ENCODE peak calls at places on chromosomes 7 and 10, in seven cellular contexts. S, R, D, U, B, Q and L are unnamed samples.
A peak's percentile ranks its signal among the peaks of the same experiment; 100 is the strongest.

GRCh38 chr10:77111611-77112550 is 525.7 kb downstream of the KCNMA1 start:
- DNase-seq in S (peak; percentile 60), R (peak; percentile 76), D (peak; percentile 56), U (peak; percentile 16), B (peak; percentile 13), Q (peak; percentile 65), L (peak; percentile 70)

GRCh38 chr10:87639493-87639892 is 20.2 kb upstream of the PAPSS2 start:
- DNase-seq in S (no peak), R (no peak), D (no peak), U (no peak), B (no peak), Q (no peak), L (no peak)

GRCh38 chr10:124697443-124697836 is 46.7 kb downstream of the FAM53B start:
- DNase-seq in S (no peak), R (no peak), D (no peak), U (no peak), B (no peak), Q (no peak), L (no peak)

GRCh38 chr7:22821702-22822485 is 755 bp downstream of the TOMM7 start:
- DNase-seq in S (no peak), R (no peak), D (no peak), U (no peak), B (no peak), Q (no peak), L (peak; percentile 28)

GRCh38 chr10:114616103-114616502 is 42.0 kb downstream of the ABLIM1 start:
- DNase-seq in S (no peak), R (no peak), D (no peak), U (no peak), B (no peak), Q (no peak), L (no peak)

GRCh38 chr7:77796960-77797359 is 1.3 kb downstream of the TMEM60 start:
- DNase-seq in S (no peak), R (no peak), D (no peak), U (no peak), B (no peak), Q (no peak), L (no peak)

GRCh38 chr7:134669845-134670373 is 23.3 kb downstream of the BPGM start:
- DNase-seq in S (no peak), R (peak; percentile 67), D (no peak), U (peak; percentile 27), B (peak; percentile 23), Q (no peak), L (no peak)

GRCh38 chr7:23622469-23622868 is 25.3 kb downstream of the CCDC126 start:
- DNase-seq in S (peak; percentile 21), R (no peak), D (no peak), U (no peak), B (no peak), Q (no peak), L (no peak)

GRCh38 chr10:14688606-14689005 is 86.1 kb downstream of the FAM107B start:
- DNase-seq in S (no peak), R (peak; percentile 44), D (no peak), U (no peak), B (no peak), Q (no peak), L (no peak)

GRCh38 chr10:97550336-97551149 is 22.0 kb upstream of the ANKRD2 start:
- DNase-seq in S (no peak), R (no peak), D (no peak), U (no peak), B (no peak), Q (no peak), L (no peak)

GRCh38 chr10:123808873-123809272 is 82.7 kb downstream of the CPXM2 start:
- DNase-seq in S (no peak), R (no peak), D (no peak), U (peak; percentile 21), B (no peak), Q (no peak), L (no peak)

GRCh38 chr7:94391716-94392390 is 2.8 kb upstream of the COL1A2 start:
- DNase-seq in S (no peak), R (peak; percentile 36), D (no peak), U (no peak), B (no peak), Q (no peak), L (no peak)

GRCh38 chr10:132296671-132297443 is 10.9 kb downstream of the STK32C start:
- DNase-seq in S (no peak), R (peak; percentile 90), D (no peak), U (no peak), B (no peak), Q (no peak), L (no peak)

GRCh38 chr10:5683065-5683464 is 1.6 kb upstream of the TASOR2 start:
- DNase-seq in S (no peak), R (no peak), D (no peak), U (no peak), B (no peak), Q (no peak), L (no peak)

GRCh38 chr10:75651452-75651851 is 220.0 kb downstream of the LRMDA start:
- DNase-seq in S (peak; percentile 13), R (no peak), D (no peak), U (peak; percentile 15), B (no peak), Q (no peak), L (no peak)

GRCh38 chr7:66187894-66188293 is 17.2 kb upstream of the TPST1 start:
- DNase-seq in S (no peak), R (no peak), D (no peak), U (no peak), B (no peak), Q (no peak), L (no peak)

GRCh38 chr10:48655426-48656240 is 29.0 kb upstream of the WDFY4 start:
- DNase-seq in S (no peak), R (peak; percentile 71), D (peak; percentile 68), U (no peak), B (no peak), Q (peak; percentile 59), L (peak; percentile 41)

GRCh38 chr10:70776455-70777005 is 8.6 kb downstream of the TBATA start:
- DNase-seq in S (no peak), R (no peak), D (peak; percentile 33), U (no peak), B (no peak), Q (peak; percentile 6), L (no peak)

GRCh38 chr10:115379064-115379463 is 285.9 kb downstream of the ATRNL1 start:
- DNase-seq in S (no peak), R (no peak), D (no peak), U (no peak), B (no peak), Q (no peak), L (no peak)

GRCh38 chr7:1691601-1692499 is 21.8 kb downstream of the ELFN1 start:
- DNase-seq in S (no peak), R (peak; percentile 18), D (peak; percentile 45), U (no peak), B (no peak), Q (no peak), L (no peak)

GRCh38 chr10:71825217-71825616 is 25.8 kb downstream of the PSAP start:
- DNase-seq in S (no peak), R (no peak), D (no peak), U (no peak), B (no peak), Q (no peak), L (no peak)

GRCh38 chr10:126930506-126931458 is 25.6 kb downstream of the DOCK1 start:
- DNase-seq in S (no peak), R (no peak), D (no peak), U (no peak), B (no peak), Q (no peak), L (no peak)

GRCh38 chr7:79806161-79806734 is 328.4 kb upstream of the GNAI1 start:
- DNase-seq in S (peak; percentile 6), R (no peak), D (no peak), U (peak; percentile 19), B (no peak), Q (no peak), L (peak; percentile 55)

GRCh38 chr7:90119178-90119971 is 34.9 kb upstream of the STEAP1 start:
- DNase-seq in S (no peak), R (peak; percentile 73), D (peak; percentile 73), U (no peak), B (no peak), Q (no peak), L (no peak)

GRCh38 chr10:60114765-60115586 is 208.6 kb upstream of the CCDC6 start:
- DNase-seq in S (peak; percentile 21), R (peak; percentile 14), D (no peak), U (peak; percentile 29), B (no peak), Q (peak; percentile 19), L (peak; percentile 32)
- TF ChIP-seq JUND in S (no peak), R (no peak), D (no peak), U (no peak), B (no peak), Q (no peak), L (no peak)

GRCh38 chr10:86344281-86344680 is 22.3 kb downstream of the GRID1 start:
- DNase-seq in S (no peak), R (no peak), D (no peak), U (no peak), B (no peak), Q (no peak), L (no peak)
- TF ChIP-seq JUND in S (no peak), R (no peak), D (no peak), U (no peak), B (no peak), Q (no peak), L (no peak)

GRCh38 chr7:81725003-81725402 is 44.8 kb downstream of the HGF start:
- DNase-seq in S (no peak), R (no peak), D (no peak), U (no peak), B (no peak), Q (no peak), L (no peak)

GRCh38 chr7:81715984-81716588 is 53.8 kb downstream of the HGF start:
- DNase-seq in S (peak; percentile 1), R (peak; percentile 28), D (no peak), U (peak; percentile 60), B (no peak), Q (no peak), L (peak; percentile 79)

GRCh38 chr7:81719865-81720264 is 50.0 kb downstream of the HGF start:
- DNase-seq in S (no peak), R (no peak), D (no peak), U (no peak), B (no peak), Q (no peak), L (no peak)

GRCh38 chr7:81725496-81726117 is 44.2 kb downstream of the HGF start:
- DNase-seq in S (no peak), R (peak; percentile 15), D (no peak), U (no peak), B (no peak), Q (no peak), L (no peak)

GRCh38 chr7:81721428-81721827 is 48.4 kb downstream of the HGF start:
- DNase-seq in S (no peak), R (no peak), D (no peak), U (no peak), B (no peak), Q (no peak), L (no peak)
- TF ChIP-seq JUND in S (no peak), R (peak; percentile 21), D (no peak), U (no peak), B (no peak), Q (no peak), L (no peak)

GRCh38 chr10:92420554-92421275 is 129.7 kb downstream of the MARCHF5 start:
- DNase-seq in S (no peak), R (no peak), D (peak; percentile 53), U (no peak), B (no peak), Q (no peak), L (no peak)
- TF ChIP-seq JUND in S (no peak), R (no peak), D (no peak), U (no peak), B (no peak), Q (no peak), L (no peak)